ENCODE peak calls at places on chromosome 2, in ten cellular contexts. R is CD8-positive, alpha-beta memory T cell; J is adrenal gland; U is Caco-2; E is GM23338; C is tibial nerve; Z is breast epithelium; H is RWPE2; A is fibroblast of lung; N is neural progenitor cell. V is an unnamed sample.

GRCh38 chr2:71556811-71557210 is 103.5 kb downstream of the DYSF start:
- DNase-seq in R (no peak), J (no peak), U (no peak), E (no peak), C (no peak), Z (no peak), H (no peak), A (no peak), N (no peak), V (no peak)

GRCh38 chr2:182368996-182369395 is 57.8 kb downstream of the PDE1A start:
- DNase-seq in R (no peak), J (no peak), U (no peak), E (no peak), C (no peak), Z (no peak), H (no peak), A (no peak), N (no peak), V (no peak)

GRCh38 chr2:123521868-123522267 is 503.2 kb upstream of the CNTNAP5 start:
- DNase-seq in R (no peak), J (no peak), U (no peak), E (no peak), C (no peak), Z (no peak), H (no peak), A (no peak), N (no peak), V (no peak)

GRCh38 chr2:142880275-142880674 is 2.8 kb downstream of the KYNU start:
- DNase-seq in R (no peak), J (no peak), U (no peak), E (no peak), C (no peak), Z (no peak), H (no peak), A (peak; percentile 86), N (no peak), V (peak; percentile 44)

GRCh38 chr2:156294945-156295580 is 37.5 kb downstream of the NR4A2 start:
- DNase-seq in R (no peak), J (no peak), U (no peak), E (no peak), C (no peak), Z (no peak), H (no peak), A (peak; percentile 21), N (no peak), V (no peak)

GRCh38 chr2:95344656-95345055 is 47.5 kb downstream of the KCNIP3 start:
- DNase-seq in R (no peak), J (no peak), U (no peak), E (no peak), C (no peak), Z (no peak), H (peak; percentile 18), A (no peak), N (no peak), V (no peak)

GRCh38 chr2:184304006-184304405 is 294.3 kb upstream of the ZNF804A start:
- DNase-seq in R (no peak), J (no peak), U (no peak), E (no peak), C (no peak), Z (no peak), H (no peak), A (peak; percentile 84), N (no peak), V (no peak)

GRCh38 chr2:99451280-99451679 is 38.5 kb downstream of the REV1 start:
- DNase-seq in R (no peak), J (no peak), U (no peak), E (no peak), C (no peak), Z (no peak), H (no peak), A (no peak), N (no peak), V (no peak)

GRCh38 chr2:236888766-236889035 is 197.0 kb upstream of the COPS8 start:
- DNase-seq in R (no peak), J (no peak), U (no peak), E (no peak), C (no peak), Z (no peak), H (no peak), A (no peak), N (no peak), V (no peak)

GRCh38 chr2:3114406-3115185 is 263.0 kb downstream of the EIPR1 start:
- DNase-seq in R (no peak), J (no peak), U (no peak), E (no peak), C (no peak), Z (peak; percentile 12), H (no peak), A (no peak), N (no peak), V (no peak)

GRCh38 chr2:65071499-65072180 is 15.4 kb downstream of the CEP68 start:
- DNase-seq in R (no peak), J (peak; percentile 72), U (peak; percentile 50), E (peak; percentile 49), C (no peak), Z (no peak), H (no peak), A (no peak), N (no peak), V (no peak)

GRCh38 chr2:65070172-65070830 is 14.1 kb downstream of the CEP68 start:
- DNase-seq in R (no peak), J (peak; percentile 89), U (no peak), E (no peak), C (no peak), Z (peak; percentile 53), H (no peak), A (peak; percentile 54), N (no peak), V (no peak)

GRCh38 chr2:65070856-65071255 is 14.6 kb downstream of the CEP68 start:
- DNase-seq in R (no peak), J (no peak), U (no peak), E (no peak), C (no peak), Z (no peak), H (no peak), A (no peak), N (no peak), V (no peak)

GRCh38 chr2:65067806-65068553 is 11.8 kb downstream of the CEP68 start:
- DNase-seq in R (no peak), J (no peak), U (no peak), E (no peak), C (no peak), Z (no peak), H (no peak), A (no peak), N (no peak), V (no peak)

DNA sequence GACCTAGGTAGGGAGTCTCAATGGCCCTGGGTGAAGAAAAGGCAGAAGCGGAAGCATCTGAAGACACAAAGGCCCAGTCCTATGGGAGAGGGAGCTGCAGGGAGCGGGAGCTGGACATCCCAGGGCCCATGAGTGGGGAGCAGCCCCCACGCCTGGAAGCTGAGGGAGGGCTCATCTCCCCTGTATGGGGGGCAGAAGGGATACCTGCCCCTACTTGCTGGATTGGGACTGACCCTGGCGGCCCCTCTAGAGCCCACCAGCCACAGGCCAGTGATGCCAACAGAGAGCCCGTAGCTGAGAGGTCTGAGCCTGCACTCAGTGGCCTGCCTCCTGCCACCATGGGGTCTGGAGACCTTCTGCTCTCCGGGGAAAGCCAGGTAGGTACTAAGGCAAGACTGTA is 13.2 kb downstream of the CEP68 start:
- DNase-seq in R (no peak), J (no peak), U (no peak), E (no peak), C (no peak), Z (no peak), H (no peak), A (no peak), N (no peak), V (no peak)
- H3K36me3 ChIP-seq in R (peaks cover 38% of the 10 kb centered on the region), J (no peaks in the 10 kb centered on the region), U (peaks cover 5% of the 10 kb centered on the region), E (peaks cover 5% of the 10 kb centered on the region), C (peaks cover 52% of the 10 kb centered on the region), Z (no peaks in the 10 kb centered on the region), H (peaks cover 31% of the 10 kb centered on the region), A (peaks cover 14% of the 10 kb centered on the region), N (peaks cover under 1% of the 10 kb centered on the region), V (peaks cover 11% of the 10 kb centered on the region)

GRCh38 chr2:55923978-55924325 is 370 bp upstream of the EFEMP1 start:
- DNase-seq in R (no peak), J (no peak), U (no peak), E (no peak), C (no peak), Z (no peak), H (no peak), A (no peak), N (no peak), V (no peak)
- H3K4me3 ChIP-seq in R (no peak overlapping the region), J (peak overlapping the region; percentile 13), U (no peak overlapping the region), E (peak overlapping the region; percentile 68), C (peak overlapping the region; percentile 52), Z (peak overlapping the region; percentile 62), H (peak overlapping the region; percentile 64), A (peak overlapping the region; percentile 61), N (peak overlapping the region; percentile 53), V (peak overlapping the region; percentile 96)

DNA sequence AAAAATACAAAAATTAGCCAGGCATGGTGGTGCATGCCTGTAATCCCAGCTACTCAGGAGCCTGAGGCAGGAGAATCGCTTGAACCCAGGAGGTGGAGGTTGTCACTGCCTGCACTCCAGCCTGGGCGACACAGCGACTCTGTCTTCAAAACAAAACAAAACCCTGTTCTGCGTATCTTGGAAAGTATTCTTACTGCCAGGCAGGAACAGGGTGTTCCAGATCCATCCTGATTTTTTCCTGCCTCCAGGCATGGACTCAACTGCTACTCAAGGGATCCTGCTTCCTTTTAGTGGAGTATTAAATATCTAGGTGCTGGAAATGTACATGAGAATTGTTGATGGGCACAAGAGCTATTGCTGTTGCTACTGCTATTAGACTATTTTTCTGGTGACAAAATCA is 12.3 kb downstream of the HSPD1 start:
- DNase-seq in R (no peak), J (no peak), U (no peak), E (no peak), C (no peak), Z (peak; percentile 29), H (no peak), A (no peak), N (no peak), V (no peak)
- H3K36me3 ChIP-seq in R (peaks cover 36% of the 10 kb centered on the region), J (no peaks in the 10 kb centered on the region), U (peaks cover 2% of the 10 kb centered on the region), E (peaks cover 64% of the 10 kb centered on the region), C (peaks cover 99% of the 10 kb centered on the region), Z (no peaks in the 10 kb centered on the region), H (peaks cover 81% of the 10 kb centered on the region), A (peaks cover 7% of the 10 kb centered on the region), N (peaks cover 29% of the 10 kb centered on the region), V (peaks cover 9% of the 10 kb centered on the region)

GRCh38 chr2:235343869-235344268 is 150.0 kb upstream of the AGAP1 start:
- DNase-seq in R (no peak), J (peak; percentile 56), U (no peak), E (no peak), C (no peak), Z (no peak), H (no peak), A (peak; percentile 69), N (no peak), V (no peak)

GRCh38 chr2:235347691-235348090 is 146.2 kb upstream of the AGAP1 start:
- DNase-seq in R (no peak), J (peak; percentile 73), U (no peak), E (no peak), C (no peak), Z (no peak), H (no peak), A (peak; percentile 94), N (no peak), V (peak; percentile 20)

GRCh38 chr2:235345745-235346144 is 148.1 kb upstream of the AGAP1 start:
- DNase-seq in R (no peak), J (no peak), U (no peak), E (no peak), C (no peak), Z (no peak), H (no peak), A (no peak), N (no peak), V (no peak)

GRCh38 chr2:235343156-235343774 is 150.6 kb upstream of the AGAP1 start:
- DNase-seq in R (no peak), J (no peak), U (no peak), E (no peak), C (no peak), Z (no peak), H (no peak), A (peak; percentile 40), N (no peak), V (no peak)
- H3K4me3 ChIP-seq in R (no peak overlapping the region), J (no peak overlapping the region), U (no peak overlapping the region), E (no peak overlapping the region), C (no peak overlapping the region), Z (no peak overlapping the region), H (no peak overlapping the region), A (no peak overlapping the region), N (no peak overlapping the region), V (no peak overlapping the region)